ENCODE peak calls at places on chromosomes 4 and X, in nine cellular contexts. X is BJ, M is left ventricle myocardium inferior, U is bronchial epithelial cell, O is pancreas, P is mucosa of descending colon, Z is choroid plexus epithelial cell, R is thyroid gland, T is AG09309. Y is an unnamed sample.

GRCh38 chr4:86688026-86688425 is 93.9 kb downstream of the PTPN13 start:
- DNase-seq in M (no peak), O (no peak), T (no peak), Z (no peak), P (no peak), X (no peak), R (no peak), U (peak), Y (no peak)

GRCh38 chr4:85127653-85128052 is 161.2 kb upstream of the WDFY3 start:
- DNase-seq in P (no peak), Z (peak), M (no peak), R (peak), T (no peak), U (peak), O (peak), X (no peak), Y (peak)

GRCh38 chrX:69109706-69110635 is 55.3 kb downstream of the PJA1 start:
- DNase-seq in Z (peak), M (no peak), X (peak), T (no peak), U (peak), P (no peak), R (no peak), O (peak), Y (no peak)

GRCh38 chr4:81166431-81166830 is 48.6 kb downstream of the PRKG2 start:
- DNase-seq in R (no peak), T (peak), Z (peak), P (no peak), U (peak), X (no peak), O (no peak), M (no peak), Y (no peak)

GRCh38 chr4:16253127-16253960 is 27.1 kb upstream of the TAPT1 start:
- DNase-seq in X (peak), O (no peak), Z (peak), U (peak), M (no peak), R (no peak), T (peak), P (no peak), Y (no peak)

GRCh38 chr4:32290102-32290501 is 1569.9 kb downstream of the PCDH7 start:
- DNase-seq in U (no peak), X (no peak), P (no peak), R (no peak), O (no peak), Z (no peak), T (no peak), M (no peak), Y (no peak)

GRCh38 chr4:1767058-1767769 is 25.9 kb upstream of the FGFR3 start:
- DNase-seq in P (no peak), X (no peak), T (no peak), M (no peak), R (no peak), Z (no peak), O (no peak), U (no peak), Y (no peak)

GRCh38 chr4:122758033-122758432 is 25.5 kb downstream of the BBS12 start:
- DNase-seq in P (no peak), T (no peak), R (no peak), M (no peak), Z (peak), X (no peak), U (peak), O (no peak), Y (peak)

GRCh38 chr4:167908816-167909215 is 183.5 kb upstream of the ANXA10 start:
- DNase-seq in O (no peak), R (no peak), M (no peak), X (no peak), P (no peak), T (no peak), Z (no peak), U (no peak), Y (no peak)

GRCh38 chrX:118631586-118631985 is 95.8 kb upstream of the IL13RA1 start:
- DNase-seq in O (no peak), P (no peak), X (no peak), R (no peak), Z (no peak), M (no peak), U (no peak), T (no peak), Y (peak)

GRCh38 chrX:153829549-153829798 is 870 bp downstream of the PDZD4 start:
- DNase-seq in Z (no peak), P (no peak), X (no peak), T (no peak), O (peak), U (no peak), M (no peak), R (no peak), Y (no peak)

GRCh38 chr4:71004281-71004851 is 10.9 kb downstream of the DCK start:
- DNase-seq in R (peak), M (no peak), Z (no peak), U (no peak), O (no peak), X (no peak), P (peak), T (no peak), Y (peak)

GRCh38 chr4:114077610-114078009 is 98.2 kb upstream of the ARSJ start:
- DNase-seq in R (no peak), U (peak), X (peak), M (no peak), T (peak), Z (peak), P (no peak), O (no peak), Y (no peak)

GRCh38 chrX:147875866-147876596 is 35.7 kb upstream of the FMR1 start:
- DNase-seq in T (no peak), M (no peak), U (no peak), R (peak), O (no peak), Z (peak), X (no peak), P (no peak), Y (peak)

GRCh38 chr4:155667538-155668511 is 1.2 kb downstream of the GUCY1A1 start:
- DNase-seq in U (no peak), O (peak), R (peak), M (peak), T (no peak), P (peak), Z (peak), X (no peak), Y (peak)

GRCh38 chr4:80492761-80493160 is 157.2 kb downstream of the CFAP299 start:
- DNase-seq in X (no peak), U (peak), M (no peak), R (peak), P (no peak), Z (no peak), T (no peak), O (no peak), Y (peak)

GRCh38 chrX:153312041-153312440 is 9.5 kb downstream of the PNMA6F start:
- DNase-seq in R (no peak), U (no peak), T (no peak), Z (no peak), X (no peak), M (no peak), O (no peak), P (no peak), Y (no peak)

GRCh38 chr4:112423591-112423990 is 92.4 kb downstream of the NEUROG2 start:
- DNase-seq in X (no peak), U (no peak), Z (peak), R (no peak), M (no peak), P (no peak), O (no peak), T (no peak), Y (no peak)

GRCh38 chrX:147838465-147839131 is 73.1 kb upstream of the FMR1 start:
- DNase-seq in R (no peak), X (no peak), U (peak), O (no peak), M (no peak), P (no peak), T (no peak), Z (peak), Y (peak)

GRCh38 chr4:149293233-149293632 is 522.4 kb downstream of the IQCM start:
- DNase-seq in Z (no peak), P (no peak), M (no peak), O (no peak), R (no peak), T (no peak), X (no peak), U (no peak), Y (no peak)

GRCh38 chr4:6855692-6856297 is 53.8 kb upstream of the TBC1D14 start:
- DNase-seq in T (peak), U (peak), M (no peak), O (no peak), X (peak), R (no peak), P (no peak), Z (peak), Y (peak)

GRCh38 chr4:38308728-38309315 is 348.6 kb downstream of the PTTG2 start:
- DNase-seq in O (no peak), U (peak), M (no peak), T (no peak), R (no peak), Z (peak), X (no peak), P (no peak), Y (no peak)

GRCh38 chr4:126661194-126661593 is 971.6 kb upstream of the INTU start:
- DNase-seq in Z (peak), R (no peak), U (no peak), P (no peak), O (no peak), X (no peak), T (no peak), M (no peak), Y (no peak)

GRCh38 chrX:18252644-18253359 is 32.1 kb upstream of the BEND2 start:
- DNase-seq in Z (peak), P (no peak), O (no peak), U (peak), M (no peak), X (no peak), R (no peak), T (no peak), Y (no peak)

GRCh38 chr4:16721618-16722291 is 176.7 kb downstream of the LDB2 start:
- DNase-seq in U (no peak), X (no peak), T (peak), R (no peak), M (no peak), Z (peak), P (no peak), O (no peak), Y (peak)

GRCh38 chr4:120156115-120156718 is 89.6 kb upstream of the MAD2L1 start:
- DNase-seq in Z (peak), R (no peak), O (no peak), X (peak), M (no peak), P (no peak), T (peak), U (peak), Y (peak)

GRCh38 chr4:111689731-111690130 is 455.5 kb upstream of the FAM241A start:
- DNase-seq in O (no peak), U (peak), R (no peak), X (peak), Z (peak), P (no peak), T (no peak), M (no peak), Y (no peak)

GRCh38 chr4:159206427-159206871 is 103.6 kb downstream of the RAPGEF2 start:
- DNase-seq in Z (peak), P (no peak), T (no peak), U (no peak), R (no peak), M (no peak), O (no peak), X (no peak), Y (peak)

GRCh38 chrX:74788545-74789086 is 136.6 kb downstream of the NEXMIF start:
- DNase-seq in Z (no peak), M (no peak), R (no peak), P (no peak), T (no peak), O (no peak), U (peak), X (no peak), Y (no peak)

GRCh38 chrX:8755813-8756212 is 23.9 kb upstream of the ANOS1 start:
- DNase-seq in Z (no peak), P (no peak), O (no peak), R (no peak), X (no peak), M (no peak), U (peak), T (no peak), Y (no peak)

GRCh38 chrX:8760021-8760420 is 28.1 kb upstream of the ANOS1 start:
- DNase-seq in U (peak), Z (no peak), X (no peak), P (no peak), O (no peak), T (no peak), M (no peak), R (no peak), Y (no peak)

GRCh38 chrX:8749697-8750096 is 17.8 kb upstream of the ANOS1 start:
- DNase-seq in Z (no peak), R (no peak), O (no peak), M (no peak), X (no peak), U (no peak), T (no peak), P (no peak), Y (no peak)

GRCh38 chrX:8755116-8755515 is 23.2 kb upstream of the ANOS1 start:
- DNase-seq in P (no peak), T (no peak), Z (no peak), X (no peak), M (no peak), R (no peak), U (no peak), O (no peak), Y (no peak)
- TF ChIP-seq CTCF in P (no peak), T (no peak), Z (peak), X (no peak), M (no peak), R (no peak), U (no peak), O (no peak), Y (no peak)

DNA sequence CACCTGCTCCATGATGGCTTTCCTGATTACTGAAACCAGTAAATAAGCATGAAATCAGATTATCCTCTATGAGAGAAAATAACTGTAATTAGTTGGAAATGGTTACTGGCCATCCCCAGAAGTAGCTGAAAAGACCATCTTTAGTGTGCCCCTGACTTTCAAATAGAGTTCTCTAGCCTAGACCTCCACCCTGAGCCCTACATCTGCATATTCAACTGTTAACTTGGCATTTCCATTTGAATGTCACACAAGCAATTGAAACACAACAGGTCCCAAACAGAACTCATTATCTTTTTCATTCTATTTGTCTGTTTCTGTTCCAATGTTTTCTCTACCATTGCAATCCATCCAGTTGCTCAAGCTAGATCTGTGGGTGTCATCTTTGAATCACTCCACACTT is 952.3 kb downstream of the RPA4 start:
- DNase-seq in P (no peak), X (no peak), M (no peak), Z (no peak), T (no peak), R (no peak), O (no peak), U (no peak), Y (no peak)
- H3K4me3 ChIP-seq in P (no peak), X (no peak), M (no peak), Z (no peak), T (no peak), R (no peak), O (no peak), U (no peak), Y (no peak)

GRCh38 chr4:14874990-14875389 is 127.3 kb upstream of the CPEB2 start:
- DNase-seq in U (no peak), O (no peak), M (no peak), T (no peak), R (no peak), X (no peak), P (no peak), Z (no peak), Y (peak)

GRCh38 chr4:14867847-14868246 is 134.4 kb upstream of the CPEB2 start:
- DNase-seq in M (no peak), T (no peak), X (no peak), U (no peak), R (no peak), P (no peak), O (no peak), Z (no peak), Y (no peak)

GRCh38 chr4:14877246-14878220 is 124.7 kb upstream of the CPEB2 start:
- DNase-seq in M (no peak), X (no peak), R (no peak), T (no peak), O (no peak), P (no peak), U (peak), Z (peak), Y (peak)

GRCh38 chr4:14868426-14868825 is 133.9 kb upstream of the CPEB2 start:
- DNase-seq in O (no peak), Z (no peak), P (no peak), U (no peak), M (no peak), R (no peak), T (no peak), X (no peak), Y (peak)

GRCh38 chr4:14871676-14872430 is 130.4 kb upstream of the CPEB2 start:
- DNase-seq in X (no peak), P (no peak), T (no peak), R (peak), M (no peak), Z (no peak), O (no peak), U (peak), Y (peak)
- TF ChIP-seq CTCF in X (peak), P (no peak), T (no peak), R (no peak), M (peak), Z (peak), O (no peak), U (peak), Y (peak)

GRCh38 chrX:10137516-10137915 is 19.3 kb upstream of the CLCN4 start:
- DNase-seq in U (no peak), X (no peak), P (no peak), M (no peak), T (no peak), Z (no peak), O (no peak), R (no peak), Y (no peak)

GRCh38 chrX:10138726-10139125 is 18.0 kb upstream of the CLCN4 start:
- DNase-seq in T (no peak), P (no peak), X (no peak), Z (no peak), U (no peak), O (no peak), M (no peak), R (no peak), Y (no peak)

GRCh38 chrX:10135561-10136399 is 21.0 kb upstream of the CLCN4 start:
- DNase-seq in U (no peak), X (no peak), Z (no peak), M (no peak), O (no peak), T (no peak), R (peak), P (no peak), Y (no peak)

GRCh38 chrX:10133980-10134676 is 22.6 kb upstream of the CLCN4 start:
- DNase-seq in Z (no peak), X (no peak), M (no peak), R (no peak), O (no peak), T (no peak), U (no peak), P (no peak), Y (no peak)

GRCh38 chrX:10134921-10135320 is 21.9 kb upstream of the CLCN4 start:
- DNase-seq in M (no peak), T (no peak), U (no peak), P (no peak), O (no peak), R (no peak), Z (no peak), X (no peak), Y (no peak)
- H3K4me3 ChIP-seq in M (no peak), T (no peak), U (no peak), P (no peak), O (no peak), R (no peak), Z (no peak), X (no peak), Y (no peak)

DNA sequence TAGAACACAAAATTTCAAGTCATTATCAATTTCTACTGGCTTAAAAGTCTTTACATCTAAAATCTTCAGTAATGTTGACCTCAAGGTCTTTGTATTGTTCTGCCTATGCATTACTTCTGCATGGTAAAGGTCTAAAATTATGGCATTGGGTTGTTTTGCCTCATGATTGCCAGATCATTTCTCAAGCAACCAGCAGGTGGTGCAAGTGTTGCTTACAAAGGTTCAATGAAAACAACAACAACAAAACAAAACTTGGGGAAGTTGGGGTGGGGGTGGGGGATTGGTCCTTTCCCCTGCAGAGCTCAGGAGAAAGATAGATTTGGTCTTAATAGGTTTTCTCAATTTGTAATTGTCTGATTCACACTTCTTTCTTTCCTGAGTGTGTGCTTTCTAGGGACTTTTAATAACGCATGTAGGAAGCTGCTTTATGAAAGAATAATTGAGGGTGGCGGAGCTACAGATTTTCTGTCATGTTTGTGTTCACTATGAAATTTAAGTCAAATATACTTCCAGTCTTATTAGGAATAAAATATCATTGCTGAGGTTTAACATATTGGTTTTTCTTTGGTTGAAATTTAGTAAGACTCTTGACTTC is 145.1 kb downstream of the COL4A5 start:
- DNase-seq in R (no peak), X (no peak), Z (peak), P (no peak), M (no peak), T (no peak), O (no peak), U (peak), Y (peak)
- TF ChIP-seq CTCF in R (no peak), X (peak), Z (peak), P (no peak), M (peak), T (peak), O (no peak), U (peak), Y (peak)

Y was measured in GM12865.